ENCODE peak calls at places on chromosomes 4 and X, in six cellular contexts. One of them, this sample, is unnamed.

GRCh38 chrX:24113161-24113560 is 36.4 kb upstream of the ZFX start:
- DNase-seq in HCEC 1CT: peak
- DNase-seq in neuronal stem cell: no peak
- DNase-seq in gastrocnemius medialis: no peak
- DNase-seq in astrocyte of the cerebellum: no peak
- DNase-seq in ACHN: no peak
- DNase-seq in this sample: no peak

GRCh38 chrX:107450823-107451509 is 1.5 kb downstream of the FRMPD3 start:
- DNase-seq in HCEC 1CT: no peak
- DNase-seq in neuronal stem cell: peak
- DNase-seq in gastrocnemius medialis: no peak
- DNase-seq in astrocyte of the cerebellum: no peak
- DNase-seq in ACHN: peak
- DNase-seq in this sample: no peak

GRCh38 chr4:157706134-157706533 is 466.7 kb downstream of the GASK1B start:
- DNase-seq in HCEC 1CT: no peak
- DNase-seq in neuronal stem cell: no peak
- DNase-seq in gastrocnemius medialis: no peak
- DNase-seq in astrocyte of the cerebellum: no peak
- DNase-seq in ACHN: no peak
- DNase-seq in this sample: no peak

GRCh38 chr4:40749717-40750460 is at the start of gene NSUN7:
- DNase-seq in HCEC 1CT: no peak
- DNase-seq in neuronal stem cell: peak
- DNase-seq in gastrocnemius medialis: no peak
- DNase-seq in astrocyte of the cerebellum: no peak
- DNase-seq in ACHN: peak
- DNase-seq in this sample: peak

GRCh38 chrX:56766554-56767412 is 37.7 kb downstream of the NBDY start:
- DNase-seq in HCEC 1CT: no peak
- DNase-seq in neuronal stem cell: no peak
- DNase-seq in gastrocnemius medialis: no peak
- DNase-seq in astrocyte of the cerebellum: no peak
- DNase-seq in ACHN: no peak
- DNase-seq in this sample: no peak

GRCh38 chr4:150302553-150302952 is 224.3 kb downstream of the DCLK2 start:
- DNase-seq in HCEC 1CT: peak
- DNase-seq in neuronal stem cell: no peak
- DNase-seq in gastrocnemius medialis: no peak
- DNase-seq in astrocyte of the cerebellum: peak
- DNase-seq in ACHN: peak
- DNase-seq in this sample: peak

GRCh38 chr4:127071443-127071842 is 561.3 kb upstream of the INTU start:
- DNase-seq in HCEC 1CT: no peak
- DNase-seq in neuronal stem cell: no peak
- DNase-seq in gastrocnemius medialis: no peak
- DNase-seq in astrocyte of the cerebellum: no peak
- DNase-seq in ACHN: no peak
- DNase-seq in this sample: no peak

GRCh38 chr4:86011117-86011516 is 348.7 kb downstream of the MAPK10 start:
- DNase-seq in HCEC 1CT: peak
- DNase-seq in neuronal stem cell: no peak
- DNase-seq in gastrocnemius medialis: peak
- DNase-seq in astrocyte of the cerebellum: peak
- DNase-seq in ACHN: no peak
- DNase-seq in this sample: no peak

GRCh38 chrX:150310417-150310816 is 52.7 kb upstream of the MAMLD1 start:
- DNase-seq in HCEC 1CT: no peak
- DNase-seq in neuronal stem cell: no peak
- DNase-seq in gastrocnemius medialis: no peak
- DNase-seq in astrocyte of the cerebellum: no peak
- DNase-seq in ACHN: no peak
- DNase-seq in this sample: no peak

GRCh38 chr4:78379991-78380739 is 171.4 kb upstream of the ANXA3 start:
- DNase-seq in HCEC 1CT: peak
- DNase-seq in neuronal stem cell: no peak
- DNase-seq in gastrocnemius medialis: no peak
- DNase-seq in astrocyte of the cerebellum: peak
- DNase-seq in ACHN: peak
- DNase-seq in this sample: peak

GRCh38 chr4:113159901-113160545 is 110.6 kb downstream of the ANK2 start:
- DNase-seq in HCEC 1CT: peak
- DNase-seq in neuronal stem cell: no peak
- DNase-seq in gastrocnemius medialis: no peak
- DNase-seq in astrocyte of the cerebellum: no peak
- DNase-seq in ACHN: no peak
- DNase-seq in this sample: no peak

GRCh38 chr4:41661447-41662076 is 87.0 kb downstream of the PHOX2B start:
- DNase-seq in HCEC 1CT: peak
- DNase-seq in neuronal stem cell: peak
- DNase-seq in gastrocnemius medialis: peak
- DNase-seq in astrocyte of the cerebellum: peak
- DNase-seq in ACHN: peak
- DNase-seq in this sample: peak

GRCh38 chr4:7944568-7945220 is 5.0 kb upstream of the AFAP1 start:
- DNase-seq in HCEC 1CT: no peak
- DNase-seq in neuronal stem cell: no peak
- DNase-seq in gastrocnemius medialis: no peak
- DNase-seq in astrocyte of the cerebellum: no peak
- DNase-seq in ACHN: peak
- DNase-seq in this sample: no peak

GRCh38 chrX:56232221-56233082 is at the start of gene KLF8:
- DNase-seq in HCEC 1CT: no peak
- DNase-seq in neuronal stem cell: no peak
- DNase-seq in gastrocnemius medialis: peak
- DNase-seq in astrocyte of the cerebellum: no peak
- DNase-seq in ACHN: peak
- DNase-seq in this sample: peak

GRCh38 chrX:13048265-13048664 is 3.8 kb upstream of the FAM9C start:
- DNase-seq in HCEC 1CT: peak
- DNase-seq in neuronal stem cell: no peak
- DNase-seq in gastrocnemius medialis: no peak
- DNase-seq in astrocyte of the cerebellum: no peak
- DNase-seq in ACHN: no peak
- DNase-seq in this sample: no peak

GRCh38 chr4:173527103-173527876 is 2.7 kb downstream of the HAND2 start:
- DNase-seq in HCEC 1CT: peak
- DNase-seq in neuronal stem cell: no peak
- DNase-seq in gastrocnemius medialis: no peak
- DNase-seq in astrocyte of the cerebellum: no peak
- DNase-seq in ACHN: no peak
- DNase-seq in this sample: no peak

GRCh38 chr4:141196227-141196928 is 24.3 kb upstream of the ZNF330 start:
- DNase-seq in HCEC 1CT: no peak
- DNase-seq in neuronal stem cell: no peak
- DNase-seq in gastrocnemius medialis: no peak
- DNase-seq in astrocyte of the cerebellum: no peak
- DNase-seq in ACHN: no peak
- DNase-seq in this sample: no peak

GRCh38 chrX:69045616-69046345 is 119.5 kb downstream of the PJA1 start:
- DNase-seq in HCEC 1CT: no peak
- DNase-seq in neuronal stem cell: no peak
- DNase-seq in gastrocnemius medialis: no peak
- DNase-seq in astrocyte of the cerebellum: no peak
- DNase-seq in ACHN: no peak
- DNase-seq in this sample: no peak

GRCh38 chr4:6076391-6076790 is 58.2 kb upstream of the C4orf50 start:
- DNase-seq in HCEC 1CT: no peak
- DNase-seq in neuronal stem cell: no peak
- DNase-seq in gastrocnemius medialis: no peak
- DNase-seq in astrocyte of the cerebellum: no peak
- DNase-seq in ACHN: peak
- DNase-seq in this sample: no peak

GRCh38 chr4:133149932-133150642 is 993 bp downstream of the PCDH10 start:
- DNase-seq in HCEC 1CT: no peak
- DNase-seq in neuronal stem cell: no peak
- DNase-seq in gastrocnemius medialis: no peak
- DNase-seq in astrocyte of the cerebellum: no peak
- DNase-seq in ACHN: no peak
- DNase-seq in this sample: no peak

GRCh38 chr4:78734451-78735003 is 41.6 kb upstream of the BMP2K start:
- DNase-seq in HCEC 1CT: no peak
- DNase-seq in neuronal stem cell: no peak
- DNase-seq in gastrocnemius medialis: no peak
- DNase-seq in astrocyte of the cerebellum: no peak
- DNase-seq in ACHN: no peak
- DNase-seq in this sample: no peak

GRCh38 chr4:182063651-182064050 is 179.6 kb upstream of the TENM3 start:
- DNase-seq in HCEC 1CT: no peak
- DNase-seq in neuronal stem cell: no peak
- DNase-seq in gastrocnemius medialis: no peak
- DNase-seq in astrocyte of the cerebellum: no peak
- DNase-seq in ACHN: no peak
- DNase-seq in this sample: no peak